ENCODE peak calls at places on chromosomes 16 and 17, in ten cellular contexts. Z, N, H, I, G, X, K, W, R and P are unnamed samples. For H3K27me3, the result is how much of the 10 kb centered on the place peaks cover.

GRCh38 chr16:55725055-55725777 is 69.4 kb downstream of the SLC6A2 start:
- DNase-seq in R (no peak), N (no peak), H (peak), X (no peak), G (no peak), I (no peak), W (no peak), K (no peak), Z (no peak), P (no peak)

GRCh38 chr17:29615048-29615385 is 7.7 kb downstream of the CORO6 start:
- DNase-seq in W (no peak), I (no peak), R (no peak), G (no peak), X (no peak), K (peak), H (no peak), Z (no peak), N (no peak), P (no peak)

GRCh38 chr17:29557085-29557697 is 9.6 kb downstream of the ABHD15 start:
- DNase-seq in I (no peak), R (no peak), Z (no peak), N (no peak), X (peak), G (no peak), K (no peak), W (no peak), H (peak), P (no peak)

GRCh38 chr16:4676826-4677225 is 16.5 kb upstream of the NUDT16L1 start:
- DNase-seq in R (no peak), Z (no peak), I (no peak), G (peak), K (no peak), X (no peak), H (peak), N (no peak), W (no peak), P (no peak)

GRCh38 chr16:81061855-81062608 is 15.0 kb downstream of the C16orf46 start:
- DNase-seq in K (no peak), R (no peak), N (no peak), X (no peak), W (no peak), H (no peak), I (no peak), Z (no peak), G (no peak), P (no peak)

GRCh38 chr17:3935140-3935542 is 18.9 kb upstream of the P2RX1 start:
- DNase-seq in G (peak), K (no peak), N (peak), W (peak), X (peak), R (peak), Z (peak), H (peak), I (no peak), P (peak)

GRCh38 chr16:19884021-19884485 is 595 bp downstream of the GPRC5B start:
- DNase-seq in G (peak), N (peak), X (no peak), K (peak), H (no peak), R (peak), I (no peak), W (no peak), Z (no peak), P (peak)

GRCh38 chr17:47274319-47275069 is 20.9 kb downstream of the ITGB3 start:
- DNase-seq in N (no peak), K (no peak), Z (no peak), R (no peak), I (no peak), H (no peak), X (no peak), G (no peak), W (no peak), P (no peak)

GRCh38 chr17:21210411-21211076 is 3.4 kb downstream of the TMEM11 start:
- DNase-seq in N (no peak), I (peak), W (no peak), Z (no peak), X (no peak), R (no peak), G (no peak), H (no peak), K (no peak), P (no peak)

GRCh38 chr17:2965621-2966275 is 97.7 kb downstream of the OR1D5 start:
- DNase-seq in I (no peak), Z (no peak), K (no peak), G (no peak), N (no peak), R (peak), X (peak), W (peak), H (peak), P (no peak)

GRCh38 chr17:14940946-14941280 is 324.2 kb downstream of the PMP22 start:
- DNase-seq in R (no peak), W (no peak), K (no peak), N (no peak), X (no peak), G (no peak), Z (no peak), H (no peak), I (no peak), P (no peak)

GRCh38 chr16:68147438-68147837 is 62.3 kb downstream of the NFATC3 start:
- DNase-seq in K (no peak), X (no peak), I (no peak), W (no peak), R (no peak), H (no peak), G (no peak), Z (no peak), N (no peak), P (no peak)

GRCh38 chr16:50323335-50324011 is 45.3 kb downstream of the BRD7 start:
- DNase-seq in K (no peak), R (no peak), Z (peak), W (no peak), X (peak), N (peak), G (no peak), H (no peak), I (no peak), P (no peak)

GRCh38 chr17:3025421-3026124 is 37.8 kb downstream of the OR1D5 start:
- DNase-seq in N (no peak), H (peak), R (no peak), X (no peak), Z (no peak), I (no peak), K (no peak), W (no peak), G (no peak), P (no peak)

GRCh38 chr16:84834403-84834772 is 14.6 kb downstream of the CRISPLD2 start:
- DNase-seq in Z (no peak), X (no peak), G (no peak), N (no peak), R (no peak), I (no peak), H (no peak), W (no peak), K (no peak), P (no peak)

GRCh38 chr17:76917829-76918228 is 49.6 kb downstream of the MGAT5B start:
- DNase-seq in I (no peak), W (no peak), H (no peak), Z (no peak), G (no peak), K (no peak), R (no peak), X (no peak), N (no peak), P (peak)
- H3K4me3 ChIP-seq in I (no peak), W (no peak), H (no peak), Z (no peak), G (no peak), K (no peak), R (no peak), X (no peak), N (no peak), P (no peak)

DNA sequence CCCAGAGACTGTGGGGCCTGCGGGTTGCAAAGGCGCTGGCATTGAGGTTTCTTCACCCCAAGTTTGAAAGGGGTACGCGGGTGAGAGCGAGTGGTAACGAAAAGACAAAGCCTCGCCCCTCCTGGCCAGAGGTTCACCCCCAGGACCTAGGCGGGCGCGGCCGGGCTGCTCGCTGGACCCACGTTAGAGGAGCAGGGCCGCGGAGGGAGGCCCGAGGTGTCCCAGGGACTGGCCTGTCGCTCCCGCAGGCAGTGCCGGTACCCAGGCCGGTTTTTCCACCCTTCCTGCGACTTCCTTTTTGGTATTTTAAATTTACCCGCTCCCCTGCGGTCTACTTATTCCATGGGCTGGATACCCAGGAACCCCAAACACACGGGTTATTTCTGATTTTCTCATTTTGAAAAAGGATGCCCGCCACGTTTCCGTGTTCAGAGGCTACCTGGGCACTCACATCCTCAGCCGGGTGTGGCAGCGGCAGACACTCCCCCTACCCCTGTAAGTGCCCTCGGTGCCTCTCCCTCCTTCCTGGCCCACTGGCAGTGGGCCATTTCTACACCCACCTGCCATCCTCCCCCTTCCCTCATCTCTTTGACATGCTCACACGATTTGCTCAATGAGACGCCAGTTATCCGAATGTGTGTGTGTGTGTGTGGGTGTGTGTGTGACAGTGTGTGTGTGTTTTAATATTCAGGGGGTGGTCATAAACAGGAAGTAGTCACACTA is 1.6 kb upstream of the FOXL1 start:
- DNase-seq in K (no peak), I (no peak), R (no peak), H (no peak), Z (no peak), N (no peak), W (no peak), G (no peak), X (no peak), P (no peak)
- TF ChIP-seq POLR2A in K (no peak), I (no peak), R (no peak), H (no peak), Z (no peak), N (no peak), W (no peak), G (no peak), X (peak), P (no peak)

GRCh38 chr17:36813957-36814356 is 123.3 kb upstream of the LHX1 start:
- DNase-seq in Z (no peak), I (no peak), H (no peak), N (no peak), W (no peak), X (no peak), G (no peak), R (no peak), K (no peak), P (no peak)

GRCh38 chr17:36814958-36815357 is 122.3 kb upstream of the LHX1 start:
- DNase-seq in W (no peak), H (no peak), I (no peak), N (no peak), Z (no peak), R (no peak), X (no peak), G (no peak), K (no peak), P (no peak)

GRCh38 chr17:36816214-36816613 is 121.1 kb upstream of the LHX1 start:
- DNase-seq in K (no peak), H (no peak), X (no peak), I (no peak), N (no peak), G (no peak), W (no peak), R (no peak), Z (no peak), P (no peak)

GRCh38 chr17:36813357-36813756 is 123.9 kb upstream of the LHX1 start:
- DNase-seq in Z (no peak), G (no peak), H (no peak), X (no peak), K (no peak), W (no peak), R (no peak), I (no peak), N (no peak), P (no peak)

DNA sequence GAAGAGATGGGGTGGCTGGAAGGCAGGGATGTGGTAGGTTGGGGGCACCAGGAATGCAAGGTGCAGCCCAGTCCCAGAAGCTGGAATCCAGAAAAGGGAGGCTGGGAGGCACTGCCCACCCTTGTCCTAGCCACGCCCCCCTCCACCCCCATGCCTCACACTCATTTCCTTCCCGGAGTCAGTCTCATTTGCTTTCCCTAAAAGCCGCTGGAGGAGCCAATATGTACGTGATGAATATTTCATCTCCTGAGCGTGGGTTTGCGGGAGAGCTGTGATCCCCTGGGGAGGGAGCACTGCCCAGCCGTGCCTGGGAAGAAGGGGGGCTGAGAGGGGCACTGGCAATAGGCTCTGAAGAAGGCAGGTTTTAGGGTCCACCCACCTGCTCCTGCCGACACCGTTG is 124.5 kb upstream of the LHX1 start:
- DNase-seq in Z (no peak), K (no peak), G (no peak), R (no peak), N (peak), I (no peak), W (no peak), H (no peak), X (no peak), P (no peak)
- H3K27me3 ChIP-seq in Z (under half), K (under half), G (under half), R (half or more), N (under half), I (half or more), W (under half), H (under half), X (half or more), P (half or more)

GRCh38 chr17:51191895-51192294 is 25.7 kb downstream of the NME2 start:
- DNase-seq in W (no peak), R (no peak), Z (no peak), K (no peak), N (no peak), G (no peak), H (no peak), X (no peak), I (no peak), P (no peak)
- H3K4me3 ChIP-seq in W (no peak), R (no peak), Z (no peak), K (no peak), N (no peak), G (no peak), H (no peak), X (no peak), I (no peak), P (no peak)